ENCODE peak calls at places on chromosomes 7 and 10, in six cellular contexts. One of them, this sample, is unnamed.

GRCh38 chr7:31432831-31433340 is 81.0 kb upstream of the ITPRID1 start:
- DNase-seq in transverse colon: no peak
- DNase-seq in mammary epithelial cell: peak
- DNase-seq in HepG2: no peak
- DNase-seq in foreskin fibroblast: no peak
- DNase-seq in PC-9: no peak
- DNase-seq in this sample: no peak

GRCh38 chr7:55052081-55052480 is 33.3 kb downstream of the EGFR start:
- DNase-seq in transverse colon: no peak
- DNase-seq in mammary epithelial cell: peak
- DNase-seq in HepG2: no peak
- DNase-seq in foreskin fibroblast: peak
- DNase-seq in PC-9: no peak
- DNase-seq in this sample: no peak

GRCh38 chr10:80555415-80555814 is 17.7 kb downstream of the SH2D4B start:
- DNase-seq in transverse colon: no peak
- DNase-seq in mammary epithelial cell: no peak
- DNase-seq in HepG2: no peak
- DNase-seq in foreskin fibroblast: no peak
- DNase-seq in PC-9: no peak
- DNase-seq in this sample: no peak

GRCh38 chr7:2520131-2520807 is 695 bp downstream of the LFNG start:
- DNase-seq in transverse colon: peak
- DNase-seq in mammary epithelial cell: peak
- DNase-seq in HepG2: no peak
- DNase-seq in foreskin fibroblast: no peak
- DNase-seq in PC-9: peak
- DNase-seq in this sample: peak

GRCh38 chr10:133261726-133262325 is 14.8 kb downstream of the ADAM8 start:
- DNase-seq in transverse colon: peak
- DNase-seq in mammary epithelial cell: peak
- DNase-seq in HepG2: no peak
- DNase-seq in foreskin fibroblast: peak
- DNase-seq in PC-9: peak
- DNase-seq in this sample: peak

GRCh38 chr10:129114588-129114987 is 352.5 kb upstream of the MGMT start:
- DNase-seq in transverse colon: no peak
- DNase-seq in mammary epithelial cell: no peak
- DNase-seq in HepG2: no peak
- DNase-seq in foreskin fibroblast: no peak
- DNase-seq in PC-9: no peak
- DNase-seq in this sample: no peak

GRCh38 chr7:17095951-17096350 is 202.5 kb upstream of the AHR start:
- DNase-seq in transverse colon: no peak
- DNase-seq in mammary epithelial cell: no peak
- DNase-seq in HepG2: no peak
- DNase-seq in foreskin fibroblast: no peak
- DNase-seq in PC-9: no peak
- DNase-seq in this sample: no peak

GRCh38 chr7:102841290-102841689 is 71.5 kb upstream of the LRRC17 start:
- DNase-seq in transverse colon: no peak
- DNase-seq in mammary epithelial cell: no peak
- DNase-seq in HepG2: no peak
- DNase-seq in foreskin fibroblast: no peak
- DNase-seq in PC-9: no peak
- DNase-seq in this sample: no peak

GRCh38 chr7:22863156-22863899 is 40.7 kb upstream of the TOMM7 start:
- DNase-seq in transverse colon: no peak
- DNase-seq in mammary epithelial cell: peak
- DNase-seq in HepG2: no peak
- DNase-seq in foreskin fibroblast: no peak
- DNase-seq in PC-9: no peak
- DNase-seq in this sample: no peak

GRCh38 chr7:32536585-32536984 is 41.3 kb downstream of the AVL9 start:
- DNase-seq in transverse colon: no peak
- DNase-seq in mammary epithelial cell: peak
- DNase-seq in HepG2: no peak
- DNase-seq in foreskin fibroblast: peak
- DNase-seq in PC-9: peak
- DNase-seq in this sample: peak

GRCh38 chr10:12348870-12349627 is at the start of gene CAMK1D:
- DNase-seq in transverse colon: peak
- DNase-seq in mammary epithelial cell: peak
- DNase-seq in HepG2: no peak
- DNase-seq in foreskin fibroblast: peak
- DNase-seq in PC-9: peak
- DNase-seq in this sample: peak
- TF ChIP-seq CTCF in transverse colon: peak
- TF ChIP-seq CTCF in mammary epithelial cell: no peak
- TF ChIP-seq CTCF in HepG2: peak
- TF ChIP-seq CTCF in foreskin fibroblast: peak
- TF ChIP-seq CTCF in PC-9: no peak
- TF ChIP-seq CTCF in this sample: no peak

GRCh38 chr10:71522438-71523144 is 125.9 kb downstream of the CDH23 start:
- DNase-seq in transverse colon: no peak
- DNase-seq in mammary epithelial cell: no peak
- DNase-seq in HepG2: peak
- DNase-seq in foreskin fibroblast: no peak
- DNase-seq in PC-9: peak
- DNase-seq in this sample: no peak
- TF ChIP-seq CTCF in transverse colon: no peak
- TF ChIP-seq CTCF in mammary epithelial cell: no peak
- TF ChIP-seq CTCF in HepG2: peak
- TF ChIP-seq CTCF in foreskin fibroblast: no peak
- TF ChIP-seq CTCF in PC-9: peak
- TF ChIP-seq CTCF in this sample: no peak

GRCh38 chr7:156746891-156747290 is 106.3 kb downstream of the RNF32 start:
- DNase-seq in transverse colon: no peak
- DNase-seq in mammary epithelial cell: peak
- DNase-seq in HepG2: no peak
- DNase-seq in foreskin fibroblast: no peak
- DNase-seq in PC-9: no peak
- DNase-seq in this sample: no peak
- TF ChIP-seq CTCF in transverse colon: no peak
- TF ChIP-seq CTCF in mammary epithelial cell: no peak
- TF ChIP-seq CTCF in HepG2: no peak
- TF ChIP-seq CTCF in foreskin fibroblast: no peak
- TF ChIP-seq CTCF in PC-9: no peak
- TF ChIP-seq CTCF in this sample: no peak

GRCh38 chr10:103712898-103713498 is 142.4 kb downstream of the SH3PXD2A start:
- DNase-seq in transverse colon: peak
- DNase-seq in mammary epithelial cell: peak
- DNase-seq in HepG2: peak
- DNase-seq in foreskin fibroblast: peak
- DNase-seq in PC-9: peak
- DNase-seq in this sample: peak
- TF ChIP-seq CTCF in transverse colon: peak
- TF ChIP-seq CTCF in mammary epithelial cell: peak
- TF ChIP-seq CTCF in HepG2: peak
- TF ChIP-seq CTCF in foreskin fibroblast: peak
- TF ChIP-seq CTCF in PC-9: peak
- TF ChIP-seq CTCF in this sample: peak

DNA sequence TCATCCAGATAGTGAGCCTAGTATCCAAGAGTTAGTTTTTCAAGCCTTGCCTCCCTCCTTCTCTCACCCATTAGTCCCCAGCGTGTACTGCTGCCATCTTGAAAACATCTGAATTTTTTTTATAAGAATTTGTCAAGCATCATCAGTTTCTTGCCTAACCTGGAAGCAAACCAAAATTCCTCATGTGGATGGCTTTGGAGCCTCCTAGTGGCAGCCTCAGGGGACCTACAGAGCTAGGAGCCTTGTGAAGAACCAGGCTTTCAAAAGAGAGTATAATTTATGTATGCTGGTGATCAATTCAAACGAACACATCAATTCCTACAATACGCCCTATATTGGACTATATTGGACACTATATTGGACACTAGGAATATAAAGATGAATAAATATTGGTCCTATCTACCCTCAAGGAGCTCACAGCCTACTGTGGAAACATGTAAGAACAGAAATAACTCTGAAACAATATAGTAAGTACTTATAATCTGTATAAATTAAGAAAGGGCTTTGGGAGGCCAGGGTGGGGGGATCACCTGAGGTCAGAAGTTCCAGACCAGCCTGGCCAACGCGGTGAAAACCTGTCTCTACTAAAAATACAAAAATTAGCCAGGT is 63.4 kb downstream of the HPSE2 start:
- DNase-seq in transverse colon: peak
- DNase-seq in mammary epithelial cell: peak
- DNase-seq in HepG2: peak
- DNase-seq in foreskin fibroblast: peak
- DNase-seq in PC-9: peak
- DNase-seq in this sample: peak
- TF ChIP-seq CTCF in transverse colon: peak
- TF ChIP-seq CTCF in mammary epithelial cell: peak
- TF ChIP-seq CTCF in HepG2: peak
- TF ChIP-seq CTCF in foreskin fibroblast: peak
- TF ChIP-seq CTCF in PC-9: peak
- TF ChIP-seq CTCF in this sample: peak

DNA sequence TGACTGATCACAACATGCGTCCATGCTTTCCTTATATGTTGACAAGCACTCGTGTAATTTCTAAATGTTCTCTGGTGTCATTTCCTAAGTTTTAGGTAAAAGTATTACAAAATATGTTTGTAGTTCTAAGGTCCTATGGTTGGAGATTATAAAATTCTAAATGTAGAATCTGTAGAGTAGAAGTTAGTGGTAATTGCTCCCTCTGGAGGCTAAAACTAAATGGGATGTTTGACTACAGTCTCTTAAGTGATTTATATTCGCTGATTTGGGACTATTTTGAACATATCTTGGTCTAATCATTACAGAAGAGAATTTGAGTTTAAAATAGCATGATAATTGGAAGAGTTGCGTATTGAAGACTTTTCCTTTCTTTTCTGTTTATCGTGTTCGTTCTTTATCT is 74.1 kb downstream of the ZMYND11 start:
- DNase-seq in transverse colon: no peak
- DNase-seq in mammary epithelial cell: no peak
- DNase-seq in HepG2: no peak
- DNase-seq in foreskin fibroblast: no peak
- DNase-seq in PC-9: no peak
- DNase-seq in this sample: no peak
- TF ChIP-seq CTCF in transverse colon: no peak
- TF ChIP-seq CTCF in mammary epithelial cell: no peak
- TF ChIP-seq CTCF in HepG2: no peak
- TF ChIP-seq CTCF in foreskin fibroblast: peak
- TF ChIP-seq CTCF in PC-9: peak
- TF ChIP-seq CTCF in this sample: no peak